ENCODE peak calls at places on chromosomes 1 and 21, in seven cellular contexts. K, N, G, W, Y, I and B are unnamed samples. For H3K4me1, the result is how much of the 10 kb centered on the place peaks cover.

GRCh38 chr1:8939362-8939995 is 6.2 kb upstream of the CA6 start:
- DNase-seq in K (no peak), N (no peak), G (no peak), W (no peak), Y (no peak), I (no peak), B (no peak)

GRCh38 chr1:65393345-65393744 is 27.1 kb upstream of the LEPR start:
- DNase-seq in K (no peak), N (peak), G (no peak), W (peak), Y (no peak), I (no peak), B (no peak)

GRCh38 chr1:87826639-87827345 is 498.1 kb downstream of the LMO4 start:
- DNase-seq in K (no peak), N (peak), G (peak), W (peak), Y (peak), I (no peak), B (no peak)

GRCh38 chr1:35120458-35121133 is 41.4 kb downstream of the ZMYM1 start:
- DNase-seq in K (no peak), N (no peak), G (peak), W (no peak), Y (peak), I (peak), B (no peak)

GRCh38 chr21:33196956-33197374 is 32.8 kb upstream of the IFNAR2 start:
- DNase-seq in K (peak), N (peak), G (peak), W (no peak), Y (peak), I (peak), B (peak)

GRCh38 chr1:52691856-52692255 is 6.3 kb downstream of the COA7 start:
- DNase-seq in K (no peak), N (no peak), G (no peak), W (no peak), Y (no peak), I (no peak), B (no peak)

GRCh38 chr1:27940297-27940696 is 5.5 kb downstream of the SMPDL3B start:
- DNase-seq in K (no peak), N (peak), G (peak), W (no peak), Y (peak), I (peak), B (no peak)

GRCh38 chr1:228375578-228376261 is 30.9 kb downstream of the TRIM11 start:
- DNase-seq in K (no peak), N (no peak), G (no peak), W (no peak), Y (no peak), I (no peak), B (no peak)

GRCh38 chr1:215631489-215631888 is 64.4 kb downstream of the KCTD3 start:
- DNase-seq in K (no peak), N (no peak), G (no peak), W (no peak), Y (no peak), I (no peak), B (no peak)

GRCh38 chr1:201015551-201016091 is 7.9 kb downstream of the KIF21B start:
- DNase-seq in K (no peak), N (peak), G (peak), W (no peak), Y (no peak), I (no peak), B (no peak)

GRCh38 chr1:85404393-85404792 is 60.6 kb downstream of the DDAH1 start:
- DNase-seq in K (no peak), N (no peak), G (no peak), W (no peak), Y (no peak), I (no peak), B (no peak)

GRCh38 chr1:37575692-37576091 is 19.0 kb downstream of the DNALI1 start:
- DNase-seq in K (no peak), N (no peak), G (no peak), W (no peak), Y (no peak), I (no peak), B (no peak)

GRCh38 chr1:227886503-227886961 is 61.2 kb downstream of the WNT9A start:
- DNase-seq in K (no peak), N (no peak), G (no peak), W (no peak), Y (no peak), I (peak), B (no peak)

GRCh38 chr21:29407571-29407970 is 108.8 kb downstream of the BACH1 start:
- DNase-seq in K (no peak), N (no peak), G (no peak), W (no peak), Y (no peak), I (no peak), B (no peak)

GRCh38 chr1:95685091-95685490 is 451.1 kb downstream of the RWDD3 start:
- DNase-seq in K (no peak), N (no peak), G (no peak), W (no peak), Y (no peak), I (no peak), B (no peak)

GRCh38 chr1:12473596-12474329 is 144.2 kb downstream of the DHRS3 start:
- DNase-seq in K (no peak), N (peak), G (no peak), W (no peak), Y (no peak), I (no peak), B (no peak)

GRCh38 chr1:110555807-110556470 is 37.0 kb upstream of the KCNA10 start:
- DNase-seq in K (no peak), N (no peak), G (peak), W (no peak), Y (no peak), I (no peak), B (no peak)

GRCh38 chr1:221444346-221444745 is 297.5 kb downstream of the DUSP10 start:
- DNase-seq in K (no peak), N (no peak), G (no peak), W (no peak), Y (no peak), I (no peak), B (no peak)

GRCh38 chr1:118333601-118334241 is 148.7 kb upstream of the SPAG17 start:
- DNase-seq in K (no peak), N (no peak), G (no peak), W (no peak), Y (no peak), I (no peak), B (no peak)

DNA sequence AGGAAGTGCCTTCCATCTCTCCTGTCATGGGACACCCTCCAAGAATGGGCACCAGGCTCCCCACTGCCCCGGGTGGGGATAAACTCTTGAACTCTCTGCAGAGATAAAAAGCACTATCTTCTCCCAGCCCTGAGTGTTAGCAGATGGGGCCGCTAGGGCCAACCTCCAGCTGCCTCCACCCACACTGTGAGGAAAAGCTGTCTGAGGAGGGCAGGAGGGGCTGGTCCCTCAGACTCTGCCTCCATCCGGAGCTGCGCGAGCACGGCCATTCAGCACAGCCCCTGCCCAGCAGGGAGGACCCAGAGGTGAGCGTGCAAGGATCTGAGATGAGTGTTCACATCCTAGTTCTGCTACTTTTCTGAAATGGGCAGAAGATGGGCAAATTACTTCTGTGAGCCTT is 51.8 kb upstream of the TRABD2B start:
- DNase-seq in K (no peak), N (no peak), G (no peak), W (no peak), Y (no peak), I (no peak), B (no peak)
- H3K4me1 ChIP-seq in K (half or more), N (under half), G (under half), W (under half), Y (under half), I (under half), B (under half)

DNA sequence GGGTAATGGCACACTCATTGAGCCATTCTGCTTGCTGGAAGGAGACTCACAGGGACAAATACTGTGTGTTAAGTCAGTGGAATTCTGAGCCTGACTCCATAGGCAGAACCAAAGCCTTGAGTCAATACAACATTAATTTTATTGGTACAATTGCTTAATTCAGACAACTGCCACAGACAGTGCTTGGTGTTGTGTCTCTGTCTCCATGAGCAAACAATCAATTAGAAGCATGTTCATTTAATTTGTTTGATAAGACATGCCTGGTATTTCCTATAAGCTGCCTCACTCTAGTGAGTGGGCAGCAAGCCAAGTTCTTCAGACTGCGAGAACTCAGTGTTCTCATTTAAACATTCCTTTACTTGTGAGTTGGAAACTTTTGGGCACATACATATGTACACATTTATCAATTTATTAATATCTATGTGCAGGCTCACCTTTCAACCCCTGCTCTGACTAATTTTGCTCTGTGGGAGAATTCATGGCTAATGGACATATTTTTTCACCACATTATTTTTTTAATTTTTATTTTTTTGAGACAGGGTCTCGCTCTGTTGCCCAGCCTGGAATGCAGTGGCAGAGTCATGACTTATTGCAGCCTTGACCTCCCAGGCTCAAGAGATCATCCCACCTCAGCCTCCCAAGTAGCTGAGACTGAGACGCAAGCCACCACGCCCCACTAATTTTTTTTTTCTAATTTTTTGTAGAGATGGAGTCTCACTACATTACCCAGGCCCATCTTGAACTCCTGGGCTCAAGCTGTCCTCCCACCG is 4.5 kb upstream of the SRSF10 start:
- DNase-seq in K (no peak), N (no peak), G (peak), W (no peak), Y (peak), I (no peak), B (no peak)
- TF ChIP-seq SIN3A in K (no peak), N (no peak), G (no peak), W (no peak), Y (no peak), I (no peak), B (no peak)

GRCh38 chr1:93663191-93663614 is 18.4 kb downstream of the BCAR3 start:
- DNase-seq in K (no peak), N (no peak), G (no peak), W (no peak), Y (peak), I (no peak), B (no peak)
- H3K27ac ChIP-seq in K (no peak), N (no peak), G (peak), W (no peak), Y (peak), I (no peak), B (peak)

DNA sequence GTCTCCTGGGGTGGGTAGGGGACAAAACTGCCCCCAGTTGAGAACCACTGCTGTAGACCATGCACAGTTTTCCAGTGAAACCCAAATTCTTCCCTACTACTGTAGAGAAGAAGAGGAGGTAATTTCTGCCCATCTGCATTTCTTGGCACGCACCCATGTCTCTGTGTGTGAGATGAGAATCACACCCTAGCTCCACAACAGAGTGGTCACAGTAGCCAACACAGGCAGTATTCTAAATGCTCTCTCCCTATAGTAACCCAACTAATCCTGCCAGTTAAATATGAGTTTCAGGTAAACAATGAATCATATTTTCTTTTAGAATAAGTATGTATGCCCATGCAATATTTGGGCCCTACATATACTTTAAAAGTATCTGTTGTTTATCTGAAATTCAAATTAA is 1.2 kb upstream of the CAPN2 start:
- DNase-seq in K (no peak), N (peak), G (no peak), W (no peak), Y (no peak), I (no peak), B (no peak)
- H3K4me1 ChIP-seq in K (half or more), N (half or more), G (half or more), W (under half), Y (half or more), I (under half), B (half or more)

DNA sequence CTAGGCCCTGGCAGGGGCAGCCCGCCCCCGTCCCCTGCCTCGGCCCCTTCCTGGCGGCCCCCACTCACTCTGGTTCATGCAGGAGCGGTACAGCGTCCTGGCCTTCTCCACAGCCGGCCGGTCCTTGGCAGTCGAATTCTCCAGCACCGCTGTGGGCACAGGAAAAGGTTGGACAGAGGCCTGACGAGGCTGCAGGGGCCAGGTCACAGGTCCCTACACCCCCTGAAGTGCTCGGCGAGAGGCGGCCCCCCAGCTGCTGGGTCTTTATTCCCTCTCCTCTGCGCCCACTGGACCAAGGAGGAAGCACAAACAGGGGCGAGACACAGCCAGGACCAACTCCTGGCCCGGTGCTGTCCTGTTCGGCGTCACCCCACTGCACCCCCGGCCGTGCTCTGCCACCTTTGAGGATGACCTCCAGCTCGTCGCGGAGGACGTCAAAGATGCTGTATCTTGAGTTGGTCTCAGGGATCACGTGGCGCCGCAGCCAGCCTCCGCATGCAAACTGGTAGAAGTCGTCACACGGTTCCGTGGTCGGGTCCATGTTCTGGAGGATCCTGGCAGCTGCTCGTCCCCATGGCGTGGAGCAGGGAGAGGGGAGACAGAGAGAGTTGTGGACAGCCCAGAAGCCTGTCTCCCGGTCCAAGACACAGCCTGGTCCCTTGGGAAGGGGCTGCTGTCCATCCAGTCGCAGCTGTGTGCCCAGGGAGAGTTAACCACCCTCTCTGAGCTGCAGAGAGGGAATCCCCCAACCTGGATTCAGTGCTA is 22.9 kb downstream of the PRXL2B start:
- DNase-seq in K (no peak), N (no peak), G (peak), W (no peak), Y (no peak), I (peak), B (no peak)
- TF ChIP-seq SIN3A in K (no peak), N (no peak), G (no peak), W (no peak), Y (no peak), I (no peak), B (no peak)

DNA sequence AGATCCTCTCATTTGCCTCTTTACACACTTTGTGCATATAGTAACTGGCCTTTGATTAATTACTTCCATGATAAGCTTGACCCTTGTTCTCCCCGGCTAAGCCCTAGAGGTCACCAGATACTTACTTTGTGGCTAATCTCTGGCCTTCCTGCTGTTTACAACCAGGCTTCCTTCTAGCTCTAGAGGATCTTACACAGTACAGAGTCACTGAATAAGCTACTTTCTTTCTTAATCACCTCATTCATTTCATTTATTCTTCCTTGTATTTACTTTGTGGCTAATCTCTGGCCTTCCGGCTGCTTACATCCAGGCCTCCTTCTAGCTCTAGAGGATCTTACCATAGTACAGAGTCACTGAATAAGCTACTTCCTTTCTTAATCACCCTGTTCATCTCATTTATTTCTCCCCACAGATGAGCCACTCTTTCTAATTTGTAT is 144.3 kb upstream of the C1orf21 start:
- DNase-seq in K (no peak), N (no peak), G (no peak), W (no peak), Y (no peak), I (no peak), B (no peak)
- H3K27ac ChIP-seq in K (no peak), N (no peak), G (no peak), W (no peak), Y (no peak), I (no peak), B (no peak)

GRCh38 chr1:19620786-19621185 is 23.3 kb upstream of the NBL1 start:
- DNase-seq in K (no peak), N (no peak), G (no peak), W (no peak), Y (no peak), I (no peak), B (no peak)
- H3K4me1 ChIP-seq in K (under half), N (under half), G (under half), W (under half), Y (half or more), I (under half), B (under half)